ENCODE peak calls at places on chromosomes 6 and 20, in six cellular contexts. X is NCI-H2107, D is neural crest cell, C is stomach, N is bronchial epithelial cell, R is Calu3. V is an unnamed sample.

GRCh38 chr6:134938896-134939295 is 11.0 kb downstream of the ALDH8A1 start:
- DNase-seq in C (no peak), X (no peak), R (no peak), D (no peak), N (peak; percentile 7), V (peak; percentile 33)

GRCh38 chr6:137874204-137875001 is 7.3 kb downstream of the TNFAIP3 start:
- DNase-seq in D (no peak), N (peak; percentile 66), R (no peak), X (no peak), C (peak; percentile 31), V (no peak)

GRCh38 chr6:123551939-123552707 is 84.6 kb downstream of the TRDN start:
- DNase-seq in C (no peak), D (no peak), N (no peak), R (no peak), X (no peak), V (no peak)

GRCh38 chr6:148761532-148761951 is 14.7 kb downstream of the UST start:
- DNase-seq in R (no peak), X (no peak), D (no peak), N (no peak), C (no peak), V (no peak)

GRCh38 chr6:145241039-145241438 is 494.3 kb downstream of the EPM2A start:
- DNase-seq in C (no peak), X (no peak), N (peak; percentile 80), R (no peak), D (no peak), V (no peak)

GRCh38 chr6:117605169-117605826 is 3.0 kb upstream of the GOPC start:
- DNase-seq in C (peak; percentile 39), X (peak; percentile 7), R (peak; percentile 59), N (peak; percentile 75), D (peak; percentile 41), V (peak; percentile 66)

GRCh38 chr6:12637960-12638641 is 78.5 kb upstream of the PHACTR1 start:
- DNase-seq in X (peak; percentile 19), D (peak; percentile 56), R (peak; percentile 66), N (peak; percentile 81), C (peak; percentile 60), V (peak; percentile 38)

GRCh38 chr6:158026054-158026900 is 44.6 kb downstream of the SYNJ2 start:
- DNase-seq in N (peak; percentile 90), R (peak; percentile 93), D (no peak), C (peak; percentile 70), X (peak; percentile 87), V (peak; percentile 97)

GRCh38 chr6:137589067-137589848 is 95.1 kb upstream of the OLIG3 start:
- DNase-seq in X (no peak), R (peak; percentile 27), C (peak; percentile 52), N (peak; percentile 47), D (no peak), V (peak; percentile 86)

GRCh38 chr20:44187054-44187762 is at the start of gene JPH2:
- DNase-seq in N (peak; percentile 77), D (peak; percentile 8), C (peak; percentile 39), R (peak; percentile 44), X (no peak), V (no peak)

GRCh38 chr6:169324086-169324485 is 70.4 kb upstream of the THBS2 start:
- DNase-seq in R (no peak), D (no peak), C (no peak), X (no peak), N (no peak), V (no peak)

GRCh38 chr6:151796842-151797530 is 10.5 kb upstream of the ESR1 start:
- DNase-seq in R (no peak), D (no peak), C (no peak), X (no peak), N (no peak), V (no peak)

GRCh38 chr6:15351631-15352030 is 105.8 kb downstream of the JARID2 start:
- DNase-seq in X (no peak), R (no peak), D (no peak), C (no peak), N (peak; percentile 67), V (no peak)

GRCh38 chr6:132843316-132844040 is 29.1 kb downstream of the RPS12 start:
- DNase-seq in C (no peak), R (no peak), D (no peak), X (no peak), N (no peak), V (no peak)

GRCh38 chr6:156175433-156175832 is 601.7 kb upstream of the ARID1B start:
- DNase-seq in X (no peak), N (no peak), R (no peak), C (no peak), D (no peak), V (peak; percentile 52)

GRCh38 chr6:55293116-55293515 is 34.2 kb upstream of the GFRAL start:
- DNase-seq in D (no peak), N (peak; percentile 30), R (no peak), X (no peak), C (no peak), V (peak; percentile 59)

GRCh38 chr6:131014080-131014776 is 48.8 kb downstream of the EPB41L2 start:
- DNase-seq in D (no peak), R (no peak), X (no peak), C (no peak), N (no peak), V (no peak)

GRCh38 chr6:36734486-36735060 is 36.9 kb downstream of the RAB44 start:
- DNase-seq in D (no peak), N (no peak), C (no peak), R (no peak), X (no peak), V (no peak)

GRCh38 chr6:21922086-21922485 is 328.5 kb downstream of the SOX4 start:
- DNase-seq in R (no peak), N (peak; percentile 63), D (no peak), C (no peak), X (no peak), V (peak; percentile 34)

GRCh38 chr20:3330046-3330741 is 77.3 kb downstream of the DNAAF9 start:
- DNase-seq in R (no peak), D (no peak), C (no peak), N (no peak), X (no peak), V (no peak)

GRCh38 chr6:17714879-17715860 is 8.4 kb upstream of the NUP153 start:
- DNase-seq in R (peak; percentile 20), X (no peak), N (peak; percentile 92), C (no peak), D (no peak), V (no peak)

V was measured in NCI-H69.